ENCODE peak calls at places on chromosome 17, in four cellular contexts. D is endothelial cell of umbilical vein, J is A549, M is upper lobe of left lung. V is an unnamed sample.

GRCh38 chr17:73231363-73231762 is 30.3 kb downstream of the CPSF4L start:
- DNase-seq in D (peak; percentile 41), M (no peak), J (peak; percentile 23), V (no peak)

GRCh38 chr17:40095944-40096791 is 4.2 kb downstream of the NR1D1 start:
- DNase-seq in J (no peak), D (no peak), M (no peak), V (peak; percentile 55)

GRCh38 chr17:9021158-9021984 is at the start of gene NTN1:
- DNase-seq in J (no peak), D (no peak), M (peak; percentile 92), V (peak; percentile 24)

GRCh38 chr17:31492206-31492605 is 100.7 kb downstream of the RAB11FIP4 start:
- DNase-seq in J (no peak), M (no peak), D (no peak), V (no peak)

GRCh38 chr17:28524476-28525415 is 18.6 kb downstream of the FOXN1 start:
- DNase-seq in M (peak; percentile 81), D (no peak), J (peak; percentile 70), V (no peak)

GRCh38 chr17:38693700-38694329 is 11.3 kb upstream of the MLLT6 start:
- DNase-seq in D (no peak), J (no peak), M (no peak), V (peak; percentile 99)

GRCh38 chr17:21168555-21168865 is 41.7 kb downstream of the DHRS7B start:
- DNase-seq in J (no peak), D (no peak), M (no peak), V (no peak)

GRCh38 chr17:42679492-42680330 is 1.9 kb downstream of the CCR10 start:
- DNase-seq in M (peak; percentile 97), D (peak; percentile 82), J (peak; percentile 92), V (peak; percentile 87)

GRCh38 chr17:62048262-62048661 is 16.8 kb downstream of the MED13 start:
- DNase-seq in M (no peak), J (no peak), D (no peak), V (no peak)

GRCh38 chr17:51666971-51667721 is 406.8 kb downstream of the UTP18 start:
- DNase-seq in D (no peak), M (no peak), J (no peak), V (no peak)

GRCh38 chr17:67575325-67575724 is 142.4 kb upstream of the NOL11 start:
- DNase-seq in J (no peak), D (no peak), M (no peak), V (no peak)

GRCh38 chr17:27327871-27328270 is 34.0 kb downstream of the WSB1 start:
- DNase-seq in J (no peak), D (no peak), M (no peak), V (no peak)

GRCh38 chr17:45812102-45812501 is 28.0 kb downstream of the CRHR1 start:
- DNase-seq in D (no peak), M (no peak), J (peak; percentile 64), V (no peak)

GRCh38 chr17:40956401-40957254 is 10.1 kb downstream of the KRT39 start:
- DNase-seq in M (no peak), J (peak; percentile 77), D (no peak), V (no peak)

GRCh38 chr17:19573075-19573474 is 39.4 kb downstream of the SLC47A1 start:
- DNase-seq in M (no peak), J (no peak), D (no peak), V (no peak)

DNA sequence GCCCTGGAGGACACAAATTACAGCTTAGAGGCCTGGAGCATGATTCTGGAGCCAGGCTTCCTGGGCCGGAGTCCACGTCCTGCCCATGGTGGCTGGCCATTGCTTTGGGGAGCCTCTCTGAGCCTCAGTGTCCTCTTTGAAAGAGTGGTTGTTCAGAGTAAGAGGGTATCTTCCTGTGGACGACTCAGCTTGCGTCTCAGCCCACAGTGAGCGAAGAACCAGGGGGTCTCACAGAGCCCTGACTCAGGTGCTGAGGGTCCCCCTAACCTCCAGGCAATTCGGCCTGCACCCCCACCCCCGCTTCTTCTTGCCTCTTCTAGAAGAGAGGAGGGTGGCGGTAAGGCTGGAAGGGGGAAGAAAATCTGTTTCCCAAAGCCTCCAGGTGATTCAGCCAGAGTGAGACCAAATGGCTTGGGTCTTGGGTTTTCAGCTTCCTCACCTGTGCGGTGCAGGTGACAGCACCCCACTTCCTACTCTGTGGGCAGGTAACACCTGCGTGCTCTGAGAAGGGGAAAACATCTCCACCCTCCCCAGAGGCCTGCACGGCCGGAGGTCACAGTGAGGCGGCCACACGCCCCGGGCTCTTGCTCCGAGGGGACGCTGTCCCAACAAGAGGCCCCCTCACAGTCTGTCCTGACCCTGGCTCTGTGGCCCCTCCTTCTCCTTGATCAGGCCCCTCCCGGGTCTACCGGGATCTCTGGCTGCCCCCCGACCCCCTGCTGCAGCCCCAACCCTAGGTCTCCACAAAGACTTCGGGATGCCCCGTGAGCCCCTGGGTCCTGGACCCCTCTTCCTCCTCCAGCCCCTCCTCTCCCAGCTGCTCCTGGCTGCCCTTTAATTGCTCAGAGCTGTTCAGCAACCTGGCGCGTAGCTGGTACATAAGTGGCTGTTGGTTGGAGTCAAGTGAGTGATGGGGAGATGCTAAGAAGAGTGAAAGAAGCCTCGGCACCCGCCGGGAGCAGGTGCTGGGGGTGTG is 119.2 kb downstream of the METRNL start:
- DNase-seq in J (no peak), D (no peak), M (peak; percentile 58), V (peak; percentile 14)
- H3K9me3 ChIP-seq in J (no peaks in the 10 kb centered on the region), D (no peaks in the 10 kb centered on the region), M (no peaks in the 10 kb centered on the region), V (no peaks in the 10 kb centered on the region)

DNA sequence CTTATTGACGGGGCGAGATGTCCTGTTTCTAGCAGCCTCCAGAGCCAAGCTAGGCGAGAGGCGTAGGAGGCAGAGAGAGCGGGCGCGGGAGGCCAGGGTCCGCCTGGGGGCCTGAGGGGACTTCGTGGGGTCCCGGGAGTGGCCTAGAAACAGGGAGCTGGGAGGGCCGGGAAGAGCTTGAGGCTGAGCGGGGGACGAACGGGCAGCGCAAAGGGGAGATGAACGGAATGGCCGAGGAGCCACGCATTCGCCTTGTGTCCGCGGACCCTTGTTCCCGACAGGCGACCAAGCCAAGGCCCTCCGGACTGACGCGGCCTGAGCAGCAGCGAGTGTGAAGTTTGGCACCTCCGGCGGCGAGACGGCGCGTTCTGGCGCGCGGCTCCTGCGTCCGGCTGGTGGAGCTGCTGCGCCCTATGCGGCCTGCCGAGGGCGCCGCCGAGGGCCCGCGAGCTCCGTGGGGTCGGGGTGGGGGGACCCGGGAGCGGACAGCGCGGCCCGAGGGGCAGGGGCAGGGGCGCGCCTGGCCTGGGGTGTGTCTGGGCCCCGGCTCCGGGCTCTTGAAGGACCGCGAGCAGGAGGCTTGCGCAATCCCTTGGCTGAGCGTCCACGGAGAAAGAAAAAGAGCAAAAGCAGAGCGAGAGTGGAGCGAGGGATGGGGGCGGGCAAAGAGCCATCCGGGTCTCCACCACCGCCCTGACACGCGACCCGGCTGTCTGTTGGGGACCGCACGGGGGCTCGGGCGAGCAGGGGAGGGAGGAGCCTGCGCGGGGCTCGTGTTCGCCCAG is 1.2 kb upstream of the CBX4 start:
- DNase-seq in D (peak; percentile 47), M (peak; percentile 91), J (peak; percentile 54), V (peak; percentile 66)
- TF ChIP-seq CTCF in D (no peak), M (peak; percentile 50), J (peak; percentile 12), V (no peak)

DNA sequence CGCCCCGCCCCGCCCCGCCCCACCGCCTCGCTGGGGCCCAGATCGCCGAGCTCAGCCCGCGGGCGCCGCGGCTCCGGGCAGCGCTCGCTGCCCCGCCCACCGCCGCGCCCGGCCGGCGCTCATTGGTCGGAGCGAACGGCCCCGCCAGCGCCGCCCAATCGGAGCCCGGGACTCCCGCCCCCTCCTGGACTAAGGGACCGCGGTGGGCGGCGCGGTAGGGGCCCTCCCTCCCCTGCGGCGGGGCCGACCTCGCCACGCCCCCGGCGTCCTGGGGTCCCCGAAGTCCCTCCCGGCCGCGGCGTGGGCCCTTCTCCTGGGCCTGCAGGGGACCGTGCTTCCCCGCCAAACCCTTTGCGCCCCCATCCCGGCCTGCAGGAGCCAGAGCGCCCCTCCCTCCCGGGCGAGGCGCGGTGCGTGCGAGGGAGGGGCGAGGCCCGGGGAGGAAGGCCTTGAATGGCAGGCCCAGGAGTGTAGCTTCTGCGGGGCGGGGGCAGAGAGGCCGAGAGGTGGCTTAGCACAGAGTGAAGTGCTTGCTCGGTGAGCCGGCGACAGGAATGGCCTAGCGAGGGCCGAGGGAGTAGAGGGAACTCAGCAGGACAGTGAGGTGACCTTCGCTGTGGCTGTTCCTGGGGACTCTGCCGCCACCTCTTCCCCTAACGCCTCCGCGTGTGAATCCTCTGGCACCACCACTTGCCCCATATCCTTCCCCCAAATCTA is at the start of gene CAMKK1:
- DNase-seq in M (peak; percentile 99), J (peak; percentile 86), D (peak; percentile 83), V (peak; percentile 91)
- TF ChIP-seq POLR2A in M (no peak), J (peak; percentile 15), D (no peak), V (no peak)

GRCh38 chr17:65824901-65825300 is 263.5 kb upstream of the AXIN2 start:
- DNase-seq in D (peak; percentile 77), J (no peak), M (no peak), V (no peak)

GRCh38 chr17:65833214-65833613 is 271.8 kb upstream of the AXIN2 start:
- DNase-seq in J (no peak), D (no peak), M (no peak), V (no peak)

GRCh38 chr17:65830356-65830755 is 268.9 kb upstream of the AXIN2 start:
- DNase-seq in D (no peak), M (no peak), J (no peak), V (no peak)
- H3K9me3 ChIP-seq in D (no peaks in the 10 kb centered on the region), M (peaks cover 10% of the 10 kb centered on the region), J (peaks cover 33% of the 10 kb centered on the region), V (no peaks in the 10 kb centered on the region)

V was measured in adrenal gland.